ENCODE peak calls at places on chromosomes 13 and 19, in ten cellular contexts. K is LNCaP clone FGC; E is breast epithelium; N is PC-9; X is body of pancreas; C is HFF-Myc; T is vagina; P is CD8-positive, alpha-beta memory T cell; G is MG63; F is AG10803. V is an unnamed sample.

GRCh38 chr13:84443463-84443862 is 561.2 kb upstream of the SLITRK1 start:
- DNase-seq in K (no peak), E (no peak), N (no peak), X (no peak), C (no peak), T (no peak), P (no peak), G (no peak), F (no peak), V (no peak)

GRCh38 chr13:82298110-82298509 is 1584.2 kb downstream of the SLITRK1 start:
- DNase-seq in K (no peak), E (no peak), N (no peak), X (no peak), C (no peak), T (no peak), P (no peak), G (no peak), F (no peak), V (no peak)

GRCh38 chr19:11033763-11034162 is 55.5 kb upstream of the LDLR start:
- DNase-seq in K (no peak), E (no peak), N (no peak), X (no peak), C (no peak), T (no peak), P (no peak), G (no peak), F (no peak), V (no peak)

GRCh38 chr13:112331675-112332074 is 44.5 kb upstream of the SPACA7 start:
- DNase-seq in K (no peak), E (no peak), N (no peak), X (no peak), C (no peak), T (no peak), P (no peak), G (no peak), F (no peak), V (no peak)

GRCh38 chr13:108176685-108177274 is 38.6 kb downstream of the LIG4 start:
- DNase-seq in K (no peak), E (no peak), N (peak), X (peak), C (no peak), T (no peak), P (peak), G (no peak), F (no peak), V (no peak)

GRCh38 chr19:271856-272255 is 19.3 kb downstream of the PLPP2 start:
- DNase-seq in K (no peak), E (no peak), N (no peak), X (no peak), C (no peak), T (no peak), P (no peak), G (no peak), F (no peak), V (no peak)

GRCh38 chr19:46784262-46785053 is 3.9 kb downstream of the SLC1A5 start:
- DNase-seq in K (peak), E (peak), N (peak), X (peak), C (no peak), T (no peak), P (no peak), G (peak), F (peak), V (peak)

GRCh38 chr13:69882451-69882850 is 225.2 kb upstream of the ATXN8OS start:
- DNase-seq in K (no peak), E (no peak), N (no peak), X (no peak), C (no peak), T (no peak), P (no peak), G (no peak), F (no peak), V (no peak)

GRCh38 chr19:40139533-40140287 is 49.0 kb upstream of the ZNF780A start:
- DNase-seq in K (peak), E (no peak), N (no peak), X (peak), C (peak), T (no peak), P (peak), G (no peak), F (peak), V (peak)

GRCh38 chr13:49821216-49821820 is 28.8 kb upstream of the KPNA3 start:
- DNase-seq in K (peak), E (no peak), N (peak), X (no peak), C (no peak), T (no peak), P (no peak), G (no peak), F (peak), V (no peak)

GRCh38 chr19:34317311-34317927 is 47.6 kb upstream of the GPI start:
- DNase-seq in K (no peak), E (no peak), N (peak), X (peak), C (no peak), T (no peak), P (peak), G (no peak), F (no peak), V (no peak)

GRCh38 chr19:30222428-30222873 is 149.7 kb upstream of the ZNF536 start:
- DNase-seq in K (no peak), E (no peak), N (no peak), X (no peak), C (no peak), T (no peak), P (no peak), G (no peak), F (no peak), V (no peak)

GRCh38 chr19:52936151-52936957 is 13.1 kb upstream of the ZNF888 start:
- DNase-seq in K (no peak), E (no peak), N (no peak), X (peak), C (no peak), T (no peak), P (no peak), G (no peak), F (no peak), V (no peak)

GRCh38 chr13:30042891-30043630 is 192.6 kb upstream of the UBL3 start:
- DNase-seq in K (no peak), E (no peak), N (no peak), X (no peak), C (no peak), T (peak), P (no peak), G (no peak), F (no peak), V (no peak)

GRCh38 chr19:58067240-58067912 is 8.3 kb downstream of the ZNF135 start:
- DNase-seq in K (no peak), E (no peak), N (no peak), X (no peak), C (no peak), T (no peak), P (no peak), G (no peak), F (no peak), V (no peak)
- H3K4me3 ChIP-seq in K (no peak), E (peak), N (no peak), X (no peak), C (no peak), T (no peak), P (no peak), G (no peak), F (no peak), V (no peak)

GRCh38 chr19:14556662-14557188 is 15.1 kb downstream of the NDUFB7 start:
- DNase-seq in K (no peak), E (peak), N (peak), X (peak), C (no peak), T (no peak), P (peak), G (peak), F (peak), V (peak)
- H3K4me3 ChIP-seq in K (no peak), E (peak), N (no peak), X (no peak), C (no peak), T (no peak), P (peak), G (no peak), F (peak), V (no peak)

GRCh38 chr19:6071103-6071485 is 39.2 kb downstream of the RFX2 start:
- DNase-seq in K (no peak), E (no peak), N (no peak), X (no peak), C (no peak), T (no peak), P (no peak), G (peak), F (peak), V (no peak)

GRCh38 chr19:6067975-6068374 is 42.3 kb downstream of the RFX2 start:
- DNase-seq in K (no peak), E (no peak), N (no peak), X (no peak), C (no peak), T (no peak), P (no peak), G (no peak), F (no peak), V (no peak)

GRCh38 chr19:6068711-6069110 is 41.6 kb downstream of the RFX2 start:
- DNase-seq in K (no peak), E (no peak), N (no peak), X (no peak), C (no peak), T (no peak), P (no peak), G (peak), F (no peak), V (no peak)

GRCh38 chr19:6070179-6071102 is 39.9 kb downstream of the RFX2 start:
- DNase-seq in K (no peak), E (no peak), N (no peak), X (no peak), C (no peak), T (no peak), P (no peak), G (no peak), F (no peak), V (no peak)

DNA sequence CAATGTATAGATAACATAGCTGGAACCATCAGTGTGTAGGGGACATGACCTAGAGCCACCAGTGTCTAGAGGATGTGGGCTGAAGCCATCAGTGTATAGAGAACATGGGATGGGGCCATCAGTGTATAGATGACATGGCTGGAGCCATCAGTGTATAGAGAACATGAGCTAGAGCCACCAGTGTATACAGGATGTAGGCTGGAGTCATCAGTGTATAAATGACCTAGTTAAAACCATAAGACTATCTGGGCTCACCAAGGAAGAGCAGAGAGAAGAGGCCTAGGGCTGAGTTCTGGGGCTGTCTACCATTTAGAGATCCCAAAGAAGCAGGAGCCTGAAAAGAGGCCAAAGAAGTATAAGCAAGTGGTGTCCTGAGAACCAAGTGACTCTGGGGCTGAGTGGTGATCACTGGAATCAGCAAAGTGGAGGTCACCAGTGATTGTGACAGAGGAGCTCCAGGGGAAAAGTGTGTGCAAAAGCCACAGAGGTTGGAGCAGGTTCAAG is 41.0 kb downstream of the RFX2 start:
- DNase-seq in K (no peak), E (no peak), N (no peak), X (no peak), C (no peak), T (no peak), P (no peak), G (no peak), F (no peak), V (no peak)
- H3K4me3 ChIP-seq in K (no peak), E (no peak), N (no peak), X (no peak), C (no peak), T (no peak), P (no peak), G (no peak), F (no peak), V (no peak)

GRCh38 chr19:28196961-28197360 is 1016.0 kb downstream of the UQCRFS1 start:
- DNase-seq in K (no peak), E (no peak), N (no peak), X (no peak), C (no peak), T (no peak), P (no peak), G (no peak), F (no peak), V (no peak)

GRCh38 chr19:28201462-28201943 is 1011.4 kb downstream of the UQCRFS1 start:
- DNase-seq in K (no peak), E (no peak), N (no peak), X (no peak), C (no peak), T (peak), P (no peak), G (no peak), F (no peak), V (no peak)

GRCh38 chr19:28199323-28199722 is 1013.6 kb downstream of the UQCRFS1 start:
- DNase-seq in K (peak), E (no peak), N (no peak), X (no peak), C (no peak), T (no peak), P (no peak), G (peak), F (no peak), V (no peak)
- H3K4me3 ChIP-seq in K (no peak), E (no peak), N (no peak), X (no peak), C (no peak), T (no peak), P (no peak), G (no peak), F (no peak), V (no peak)

DNA sequence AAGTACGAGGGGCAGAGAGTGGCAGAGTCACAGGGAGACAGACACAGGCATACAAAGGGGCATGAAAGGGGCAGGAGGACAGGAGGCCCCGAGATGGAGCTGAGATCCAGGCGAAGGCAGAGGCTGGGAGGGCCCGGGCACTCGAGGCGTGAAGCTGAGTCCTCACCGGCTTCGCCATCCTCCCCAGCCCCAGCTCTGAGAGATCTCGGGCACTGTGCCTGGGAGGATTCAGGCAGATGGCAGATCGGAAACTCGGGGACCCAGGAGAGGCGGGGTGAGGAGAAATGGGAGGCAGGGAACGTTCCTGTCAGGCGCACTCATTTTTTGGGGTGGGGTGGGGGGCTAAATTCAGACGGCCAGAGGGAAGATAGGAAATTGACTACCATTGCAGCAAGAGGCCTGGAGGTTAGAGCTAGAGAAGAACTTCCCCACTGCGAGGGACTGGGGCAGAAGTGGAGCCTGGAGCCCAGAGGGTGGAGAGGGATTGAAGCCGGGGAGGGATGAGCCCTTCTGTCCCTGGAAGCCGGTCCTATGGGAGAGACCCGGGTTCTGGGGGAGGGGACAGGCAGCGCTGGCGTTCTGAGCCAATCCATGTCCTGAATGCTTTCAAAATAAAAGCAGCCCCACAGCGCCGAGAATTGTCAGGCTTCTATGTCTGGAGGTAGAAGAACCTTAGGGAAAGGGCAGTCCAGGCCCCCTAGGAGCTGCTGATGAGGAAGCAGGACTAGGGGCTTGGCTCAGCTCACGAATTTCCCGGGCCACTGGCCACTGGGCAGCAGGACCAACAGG is 12.6 kb downstream of the LRRC4B start:
- DNase-seq in K (no peak), E (no peak), N (no peak), X (no peak), C (no peak), T (no peak), P (no peak), G (no peak), F (no peak), V (no peak)
- H3K4me3 ChIP-seq in K (no peak), E (peak), N (no peak), X (no peak), C (no peak), T (peak), P (no peak), G (peak), F (peak), V (peak)

GRCh38 chr13:36981156-36981743 is 17.9 kb downstream of the ALG5 start:
- DNase-seq in K (no peak), E (no peak), N (no peak), X (no peak), C (no peak), T (no peak), P (no peak), G (no peak), F (peak), V (no peak)

GRCh38 chr13:36973621-36974268 is 25.4 kb downstream of the ALG5 start:
- DNase-seq in K (no peak), E (no peak), N (no peak), X (no peak), C (no peak), T (no peak), P (no peak), G (no peak), F (no peak), V (no peak)

GRCh38 chr13:36975172-36975571 is 24.0 kb downstream of the ALG5 start:
- DNase-seq in K (no peak), E (no peak), N (no peak), X (no peak), C (no peak), T (no peak), P (no peak), G (no peak), F (no peak), V (no peak)

DNA sequence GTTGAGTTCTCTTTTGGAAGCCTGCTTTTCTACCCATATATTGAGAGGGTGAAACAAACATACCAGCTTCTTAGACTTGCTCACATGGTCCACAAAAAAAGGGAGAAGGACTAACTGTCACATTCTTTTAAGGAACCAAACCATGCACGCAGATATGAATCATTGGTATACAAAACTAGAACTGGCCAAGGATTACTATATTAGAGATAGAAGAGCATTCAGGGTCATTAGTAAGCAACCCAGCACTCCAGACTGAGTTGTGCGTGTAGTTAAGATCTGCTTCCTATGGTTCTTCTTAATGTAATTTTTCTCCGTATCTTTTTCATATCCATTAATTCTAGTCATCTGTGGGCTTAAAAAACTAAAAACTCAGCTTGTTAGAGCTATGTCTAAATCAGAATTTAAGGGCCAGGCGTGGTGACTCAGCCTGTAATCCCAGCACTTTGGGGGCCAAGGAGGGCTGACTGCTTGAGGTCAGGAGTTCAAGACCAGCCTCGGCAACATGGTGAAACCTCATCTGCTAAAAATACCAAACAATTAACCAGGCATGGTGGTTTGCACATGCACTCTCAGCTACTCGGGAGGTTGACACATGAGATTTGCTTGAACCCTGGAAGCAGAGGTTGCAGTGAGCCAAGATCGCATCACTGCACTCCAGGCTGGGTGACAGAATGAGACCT is 19.6 kb downstream of the ALG5 start:
- DNase-seq in K (no peak), E (no peak), N (no peak), X (no peak), C (no peak), T (no peak), P (no peak), G (peak), F (peak), V (no peak)
- H3K4me3 ChIP-seq in K (no peak), E (no peak), N (no peak), X (no peak), C (no peak), T (no peak), P (no peak), G (no peak), F (no peak), V (no peak)

GRCh38 chr19:38734426-38735256 is 9.6 kb downstream of the CAPN12 start:
- DNase-seq in K (no peak), E (no peak), N (peak), X (peak), C (no peak), T (no peak), P (peak), G (no peak), F (peak), V (no peak)

GRCh38 chr19:38733241-38733492 is 11.1 kb downstream of the CAPN12 start:
- DNase-seq in K (no peak), E (no peak), N (no peak), X (no peak), C (no peak), T (no peak), P (no peak), G (no peak), F (no peak), V (no peak)

GRCh38 chr19:38733493-38734175 is 10.6 kb downstream of the CAPN12 start:
- DNase-seq in K (no peak), E (no peak), N (no peak), X (peak), C (no peak), T (no peak), P (no peak), G (peak), F (peak), V (no peak)

GRCh38 chr19:38735257-38735686 is 9.0 kb downstream of the CAPN12 start:
- DNase-seq in K (no peak), E (no peak), N (peak), X (peak), C (no peak), T (no peak), P (peak), G (no peak), F (no peak), V (no peak)

GRCh38 chr19:38734176-38734425 is 10.2 kb downstream of the CAPN12 start:
- DNase-seq in K (no peak), E (no peak), N (no peak), X (no peak), C (no peak), T (no peak), P (no peak), G (no peak), F (no peak), V (no peak)
- H3K4me3 ChIP-seq in K (no peak), E (peak), N (peak), X (no peak), C (no peak), T (no peak), P (peak), G (no peak), F (no peak), V (no peak)

GRCh38 chr19:2555422-2556220 is 79.7 kb downstream of the GADD45B start:
- DNase-seq in K (no peak), E (no peak), N (no peak), X (no peak), C (no peak), T (no peak), P (no peak), G (no peak), F (no peak), V (no peak)

GRCh38 chr19:2554856-2555255 is 78.9 kb downstream of the GADD45B start:
- DNase-seq in K (no peak), E (no peak), N (no peak), X (no peak), C (no peak), T (no peak), P (no peak), G (no peak), F (peak), V (no peak)

GRCh38 chr19:2558543-2558942 is 82.6 kb downstream of the GADD45B start:
- DNase-seq in K (no peak), E (no peak), N (no peak), X (no peak), C (no peak), T (no peak), P (no peak), G (no peak), F (no peak), V (no peak)

GRCh38 chr19:2557093-2557440 is 81.1 kb downstream of the GADD45B start:
- DNase-seq in K (no peak), E (no peak), N (no peak), X (no peak), C (no peak), T (no peak), P (no peak), G (no peak), F (no peak), V (no peak)

GRCh38 chr19:2556221-2557092 is 80.5 kb downstream of the GADD45B start:
- DNase-seq in K (no peak), E (no peak), N (no peak), X (no peak), C (no peak), T (no peak), P (no peak), G (no peak), F (no peak), V (no peak)
- H3K4me3 ChIP-seq in K (no peak), E (no peak), N (no peak), X (no peak), C (no peak), T (no peak), P (no peak), G (no peak), F (no peak), V (no peak)

GRCh38 chr19:56547535-56547934 is 8.8 kb downstream of the ZFP28 start:
- DNase-seq in K (no peak), E (no peak), N (no peak), X (no peak), C (no peak), T (no peak), P (no peak), G (no peak), F (no peak), V (no peak)
- H3K4me3 ChIP-seq in K (no peak), E (no peak), N (no peak), X (no peak), C (no peak), T (no peak), P (no peak), G (no peak), F (no peak), V (no peak)